ENCODE peak calls at places on chromosome 15, in seven cellular contexts. P is AG04450; I is T-helper 9 cell; J is CD4-positive, alpha-beta T cell; M is activated CD4-positive, CD25-positive, alpha-beta regulatory T cell; T is astrocyte of the spinal cord; X is effector memory CD4-positive, alpha-beta T cell. G is an unnamed sample.

GRCh38 chr15:31523655-31524049 is 197.0 kb downstream of the KLF13 start:
- DNase-seq in X (no peak), P (no peak), I (no peak), J (no peak), T (no peak), M (no peak), G (no peak)

GRCh38 chr15:37903932-37904493 is 30.4 kb upstream of the TMCO5A start:
- DNase-seq in T (no peak), P (no peak), M (no peak), X (no peak), J (no peak), I (no peak), G (no peak)

GRCh38 chr15:52515343-52515742 is 13.3 kb downstream of the MYO5A start:
- DNase-seq in J (no peak), T (no peak), P (no peak), M (no peak), I (no peak), X (no peak), G (no peak)

GRCh38 chr15:39575180-39575579 is 5.7 kb upstream of the THBS1 start:
- DNase-seq in J (no peak), X (no peak), P (no peak), I (no peak), T (no peak), M (no peak), G (no peak)

GRCh38 chr15:94083467-94083991 is 147.8 kb upstream of the MCTP2 start:
- DNase-seq in J (no peak), T (peak), I (no peak), P (peak), M (no peak), X (no peak), G (peak)

GRCh38 chr15:91469627-91470567 is 369.8 kb downstream of the SV2B start:
- DNase-seq in X (no peak), J (peak), T (no peak), I (peak), M (peak), P (no peak), G (no peak)

GRCh38 chr15:43465105-43465504 is 27.9 kb downstream of the TP53BP1 start:
- DNase-seq in T (peak), I (no peak), X (no peak), M (no peak), P (peak), J (no peak), G (no peak)

GRCh38 chr15:79179108-79179561 is 88.6 kb upstream of the RASGRF1 start:
- DNase-seq in I (no peak), M (no peak), P (no peak), J (no peak), T (peak), X (no peak), G (peak)

GRCh38 chr15:51708013-51708412 is 26.7 kb downstream of the SCG3 start:
- DNase-seq in X (no peak), J (no peak), M (no peak), T (no peak), P (no peak), I (no peak), G (no peak)

GRCh38 chr15:37764733-37765191 is 169.7 kb upstream of the TMCO5A start:
- DNase-seq in T (peak), P (peak), M (peak), I (no peak), X (no peak), J (no peak), G (peak)

GRCh38 chr15:42157381-42157780 is 945 bp upstream of the PLA2G4F start:
- DNase-seq in M (no peak), X (no peak), P (no peak), I (no peak), T (no peak), J (no peak), G (no peak)

GRCh38 chr15:69096197-69096596 is 64.2 kb upstream of the GLCE start:
- DNase-seq in I (no peak), J (no peak), M (no peak), P (no peak), X (no peak), T (no peak), G (no peak)

GRCh38 chr15:88624156-88624970 is 3.2 kb downstream of the AEN start:
- DNase-seq in X (no peak), J (peak), T (peak), I (peak), M (no peak), P (no peak), G (no peak)

GRCh38 chr15:77019476-77020331 is 24.8 kb downstream of the PSTPIP1 start:
- DNase-seq in J (no peak), T (peak), M (no peak), I (no peak), P (no peak), X (no peak), G (no peak)

GRCh38 chr15:63003836-63004610 is 38.5 kb upstream of the TPM1 start:
- DNase-seq in J (no peak), M (no peak), X (no peak), P (no peak), I (no peak), T (no peak), G (no peak)

GRCh38 chr15:63938486-63939061 is 104.8 kb upstream of the HERC1 start:
- DNase-seq in J (no peak), T (no peak), I (no peak), P (no peak), X (no peak), M (no peak), G (no peak)

GRCh38 chr15:62649793-62650420 is 392.6 kb upstream of the TPM1 start:
- DNase-seq in J (no peak), X (no peak), P (no peak), I (no peak), M (no peak), T (peak), G (no peak)

GRCh38 chr15:70768247-70768883 is 5.0 kb upstream of the UACA start:
- DNase-seq in M (no peak), J (no peak), T (no peak), I (no peak), P (no peak), X (no peak), G (no peak)

GRCh38 chr15:62769604-62770003 is 272.9 kb upstream of the TPM1 start:
- DNase-seq in P (no peak), X (no peak), I (no peak), T (peak), J (no peak), M (no peak), G (no peak)

GRCh38 chr15:33329457-33329856 is 18.7 kb downstream of the RYR3 start:
- DNase-seq in T (no peak), I (no peak), M (no peak), X (no peak), P (no peak), J (no peak), G (no peak)

G was measured in SJSA1.